ENCODE peak calls at places on chromosomes 5 and 9, in four cellular contexts. One of them, this sample, is unnamed.

GRCh38 chr9:75960561-75960960 is 70.1 kb downstream of the PCSK5 start:
- DNase-seq in RWPE1: no peak
- DNase-seq in activated T-helper 1 cell treated with anti-CD3 and anti-CD28 coated beads, Interleukin-2, amount 50 U/mL, for 16 hours: no peak
- DNase-seq in GOT3: no peak
- DNase-seq in this sample: no peak

GRCh38 chr5:119961993-119962392 is 332.6 kb downstream of the FAM170A start:
- DNase-seq in GOT3: no peak
- DNase-seq in activated T-helper 1 cell treated with anti-CD3 and anti-CD28 coated beads, Interleukin-2, amount 50 U/mL, for 16 hours: no peak
- DNase-seq in RWPE1: no peak
- DNase-seq in this sample: no peak

GRCh38 chr9:125425176-125425897 is 163.7 kb downstream of the GAPVD1 start:
- DNase-seq in GOT3: no peak
- DNase-seq in RWPE1: no peak
- DNase-seq in activated T-helper 1 cell treated with anti-CD3 and anti-CD28 coated beads, Interleukin-2, amount 50 U/mL, for 16 hours: no peak
- DNase-seq in this sample: no peak

GRCh38 chr5:19322716-19323485 is 665.1 kb downstream of the CDH18 start:
- DNase-seq in activated T-helper 1 cell treated with anti-CD3 and anti-CD28 coated beads, Interleukin-2, amount 50 U/mL, for 16 hours: no peak
- DNase-seq in RWPE1: peak; percentile 79
- DNase-seq in GOT3: no peak
- DNase-seq in this sample: peak; percentile 77

GRCh38 chr9:34646211-34647083 is at the start of gene GALT:
- DNase-seq in GOT3: peak; percentile 41
- DNase-seq in activated T-helper 1 cell treated with anti-CD3 and anti-CD28 coated beads, Interleukin-2, amount 50 U/mL, for 16 hours: peak; percentile 91
- DNase-seq in RWPE1: peak; percentile 100
- DNase-seq in this sample: no peak

GRCh38 chr5:65102826-65103673 is 334.3 kb downstream of the CWC27 start:
- DNase-seq in GOT3: no peak
- DNase-seq in activated T-helper 1 cell treated with anti-CD3 and anti-CD28 coated beads, Interleukin-2, amount 50 U/mL, for 16 hours: peak; percentile 26
- DNase-seq in RWPE1: peak; percentile 60
- DNase-seq in this sample: no peak

GRCh38 chr9:7665874-7666273 is 133.7 kb downstream of the DMAC1 start:
- DNase-seq in activated T-helper 1 cell treated with anti-CD3 and anti-CD28 coated beads, Interleukin-2, amount 50 U/mL, for 16 hours: no peak
- DNase-seq in GOT3: no peak
- DNase-seq in RWPE1: no peak
- DNase-seq in this sample: no peak

GRCh38 chr5:138466900-138467710 is 1.8 kb downstream of the EGR1 start:
- DNase-seq in GOT3: no peak
- DNase-seq in RWPE1: no peak
- DNase-seq in activated T-helper 1 cell treated with anti-CD3 and anti-CD28 coated beads, Interleukin-2, amount 50 U/mL, for 16 hours: no peak
- DNase-seq in this sample: no peak

GRCh38 chr5:582936-583635 is 29.1 kb upstream of the CEP72 start:
- DNase-seq in GOT3: no peak
- DNase-seq in activated T-helper 1 cell treated with anti-CD3 and anti-CD28 coated beads, Interleukin-2, amount 50 U/mL, for 16 hours: no peak
- DNase-seq in RWPE1: no peak
- DNase-seq in this sample: no peak

GRCh38 chr5:56328753-56329560 is 95.8 kb upstream of the ANKRD55 start:
- DNase-seq in activated T-helper 1 cell treated with anti-CD3 and anti-CD28 coated beads, Interleukin-2, amount 50 U/mL, for 16 hours: peak; percentile 25
- DNase-seq in GOT3: no peak
- DNase-seq in RWPE1: peak; percentile 62
- DNase-seq in this sample: no peak

GRCh38 chr5:42953061-42953460 is 87.1 kb downstream of the ANXA2R start:
- DNase-seq in GOT3: no peak
- DNase-seq in activated T-helper 1 cell treated with anti-CD3 and anti-CD28 coated beads, Interleukin-2, amount 50 U/mL, for 16 hours: no peak
- DNase-seq in RWPE1: no peak
- DNase-seq in this sample: no peak

GRCh38 chr5:107381189-107381856 is 289.4 kb downstream of the EFNA5 start:
- DNase-seq in activated T-helper 1 cell treated with anti-CD3 and anti-CD28 coated beads, Interleukin-2, amount 50 U/mL, for 16 hours: no peak
- DNase-seq in RWPE1: peak; percentile 94
- DNase-seq in GOT3: no peak
- DNase-seq in this sample: no peak

GRCh38 chr5:110768138-110768845 is 29.5 kb downstream of the SLC25A46 start:
- DNase-seq in activated T-helper 1 cell treated with anti-CD3 and anti-CD28 coated beads, Interleukin-2, amount 50 U/mL, for 16 hours: no peak
- DNase-seq in RWPE1: no peak
- DNase-seq in GOT3: no peak
- DNase-seq in this sample: no peak

GRCh38 chr9:119291554-119291953 is 77.7 kb downstream of the BRINP1 start:
- DNase-seq in GOT3: no peak
- DNase-seq in activated T-helper 1 cell treated with anti-CD3 and anti-CD28 coated beads, Interleukin-2, amount 50 U/mL, for 16 hours: no peak
- DNase-seq in RWPE1: no peak
- DNase-seq in this sample: no peak

GRCh38 chr9:68920921-68921320 is 93.0 kb downstream of the PRKACG start:
- DNase-seq in GOT3: no peak
- DNase-seq in activated T-helper 1 cell treated with anti-CD3 and anti-CD28 coated beads, Interleukin-2, amount 50 U/mL, for 16 hours: no peak
- DNase-seq in RWPE1: no peak
- DNase-seq in this sample: no peak

GRCh38 chr9:134044944-134045343 is 19.7 kb downstream of the BRD3OS start:
- DNase-seq in activated T-helper 1 cell treated with anti-CD3 and anti-CD28 coated beads, Interleukin-2, amount 50 U/mL, for 16 hours: no peak
- DNase-seq in RWPE1: no peak
- DNase-seq in GOT3: no peak
- DNase-seq in this sample: no peak

GRCh38 chr9:134187110-134187531 is 22.8 kb upstream of the RNU6ATAC start:
- DNase-seq in activated T-helper 1 cell treated with anti-CD3 and anti-CD28 coated beads, Interleukin-2, amount 50 U/mL, for 16 hours: no peak
- DNase-seq in RWPE1: no peak
- DNase-seq in GOT3: no peak
- DNase-seq in this sample: no peak

GRCh38 chr5:148864113-148864841 is 37.9 kb downstream of the ADRB2 start:
- DNase-seq in activated T-helper 1 cell treated with anti-CD3 and anti-CD28 coated beads, Interleukin-2, amount 50 U/mL, for 16 hours: no peak
- DNase-seq in GOT3: no peak
- DNase-seq in RWPE1: no peak
- DNase-seq in this sample: no peak

GRCh38 chr5:107570805-107571531 is 99.8 kb downstream of the EFNA5 start:
- DNase-seq in activated T-helper 1 cell treated with anti-CD3 and anti-CD28 coated beads, Interleukin-2, amount 50 U/mL, for 16 hours: no peak
- DNase-seq in RWPE1: no peak
- DNase-seq in GOT3: no peak
- DNase-seq in this sample: no peak

GRCh38 chr9:95896580-95896979 is 21.1 kb downstream of the ERCC6L2 start:
- DNase-seq in RWPE1: no peak
- DNase-seq in activated T-helper 1 cell treated with anti-CD3 and anti-CD28 coated beads, Interleukin-2, amount 50 U/mL, for 16 hours: no peak
- DNase-seq in GOT3: no peak
- DNase-seq in this sample: no peak

GRCh38 chr5:179260324-179261070 is 84.8 kb downstream of the ADAMTS2 start:
- DNase-seq in GOT3: no peak
- DNase-seq in activated T-helper 1 cell treated with anti-CD3 and anti-CD28 coated beads, Interleukin-2, amount 50 U/mL, for 16 hours: no peak
- DNase-seq in RWPE1: no peak
- DNase-seq in this sample: no peak

GRCh38 chr5:76475358-76475757 is 72.3 kb downstream of the IQGAP2 start:
- DNase-seq in activated T-helper 1 cell treated with anti-CD3 and anti-CD28 coated beads, Interleukin-2, amount 50 U/mL, for 16 hours: no peak
- DNase-seq in RWPE1: no peak
- DNase-seq in GOT3: no peak
- DNase-seq in this sample: no peak

GRCh38 chr5:169161022-169161680 is 139.8 kb downstream of the SLIT3 start:
- DNase-seq in RWPE1: peak; percentile 50
- DNase-seq in GOT3: peak; percentile 94
- DNase-seq in activated T-helper 1 cell treated with anti-CD3 and anti-CD28 coated beads, Interleukin-2, amount 50 U/mL, for 16 hours: no peak
- DNase-seq in this sample: no peak

GRCh38 chr9:88460583-88461332 is 72.5 kb downstream of the SPIN1 start:
- DNase-seq in activated T-helper 1 cell treated with anti-CD3 and anti-CD28 coated beads, Interleukin-2, amount 50 U/mL, for 16 hours: no peak
- DNase-seq in GOT3: no peak
- DNase-seq in RWPE1: peak; percentile 21
- DNase-seq in this sample: peak; percentile 46

GRCh38 chr5:113524927-113525326 is 11.4 kb downstream of the YTHDC2 start:
- DNase-seq in RWPE1: no peak
- DNase-seq in activated T-helper 1 cell treated with anti-CD3 and anti-CD28 coated beads, Interleukin-2, amount 50 U/mL, for 16 hours: no peak
- DNase-seq in GOT3: no peak
- DNase-seq in this sample: no peak

GRCh38 chr9:116059466-116059865 is 94.1 kb upstream of the PAPPA start:
- DNase-seq in RWPE1: no peak
- DNase-seq in GOT3: no peak
- DNase-seq in activated T-helper 1 cell treated with anti-CD3 and anti-CD28 coated beads, Interleukin-2, amount 50 U/mL, for 16 hours: no peak
- DNase-seq in this sample: no peak

GRCh38 chr5:102539598-102539997 is 40.8 kb upstream of the SLCO6A1 start:
- DNase-seq in GOT3: no peak
- DNase-seq in RWPE1: no peak
- DNase-seq in activated T-helper 1 cell treated with anti-CD3 and anti-CD28 coated beads, Interleukin-2, amount 50 U/mL, for 16 hours: no peak
- DNase-seq in this sample: no peak

GRCh38 chr9:124776952-124777645 is at the start of gene OLFML2A:
- DNase-seq in activated T-helper 1 cell treated with anti-CD3 and anti-CD28 coated beads, Interleukin-2, amount 50 U/mL, for 16 hours: no peak
- DNase-seq in GOT3: no peak
- DNase-seq in RWPE1: no peak
- DNase-seq in this sample: no peak